ENCODE peak calls at places on chromosomes 13 and 19, in four cellular contexts. One of them, this sample, is unnamed.
A peak's percentile ranks its signal among the peaks of the same experiment; 100 is the strongest.

GRCh38 chr19:11111117-11111770 is 22.0 kb downstream of the LDLR start:
- DNase-seq in HFF-Myc: no peak
- DNase-seq in NCI-H1092 treated with DMSO at 0.1 percent for 48 hours: no peak
- DNase-seq in RWPE1: no peak
- DNase-seq in this sample: no peak

GRCh38 chr13:41613471-41613870 is 156.1 kb downstream of the RGCC start:
- DNase-seq in HFF-Myc: no peak
- DNase-seq in NCI-H1092 treated with DMSO at 0.1 percent for 48 hours: no peak
- DNase-seq in RWPE1: no peak
- DNase-seq in this sample: no peak

GRCh38 chr13:20833900-20834679 is 60.3 kb upstream of the EEF1AKMT1 start:
- DNase-seq in HFF-Myc: no peak
- DNase-seq in NCI-H1092 treated with DMSO at 0.1 percent for 48 hours: no peak
- DNase-seq in RWPE1: no peak
- DNase-seq in this sample: no peak

GRCh38 chr19:30152510-30153291 is 210.7 kb downstream of the URI1 start:
- DNase-seq in HFF-Myc: no peak
- DNase-seq in NCI-H1092 treated with DMSO at 0.1 percent for 48 hours: no peak
- DNase-seq in RWPE1: no peak
- DNase-seq in this sample: no peak

GRCh38 chr19:7494416-7495098 is 5.7 kb upstream of the PEX11G start:
- DNase-seq in HFF-Myc: no peak
- DNase-seq in NCI-H1092 treated with DMSO at 0.1 percent for 48 hours: no peak
- DNase-seq in RWPE1: no peak
- DNase-seq in this sample: peak; percentile 97

GRCh38 chr19:6852001-6852400 is 35.4 kb upstream of the ADGRE1 start:
- DNase-seq in HFF-Myc: no peak
- DNase-seq in NCI-H1092 treated with DMSO at 0.1 percent for 48 hours: no peak
- DNase-seq in RWPE1: no peak
- DNase-seq in this sample: no peak

GRCh38 chr13:77262198-77262597 is 64.7 kb downstream of the MYCBP2 start:
- DNase-seq in HFF-Myc: no peak
- DNase-seq in NCI-H1092 treated with DMSO at 0.1 percent for 48 hours: no peak
- DNase-seq in RWPE1: no peak
- DNase-seq in this sample: no peak

GRCh38 chr19:18401580-18402112 is 4.2 kb upstream of the LRRC25 start:
- DNase-seq in HFF-Myc: no peak
- DNase-seq in NCI-H1092 treated with DMSO at 0.1 percent for 48 hours: no peak
- DNase-seq in RWPE1: no peak
- DNase-seq in this sample: peak; percentile 66